ENCODE peak calls at places on chromosomes 3 and 15, in four cellular contexts. S is IMR-90, H is K562, X is SK-N-SH. N is an unnamed sample. For H3K36me3, the result is how much of the 10 kb centered on the place peaks cover.

GRCh38 chr3:66662894-66663293 is 162.1 kb upstream of the LRIG1 start:
- DNase-seq in S (no peak), H (no peak), X (no peak), N (no peak)

GRCh38 chr3:97871206-97871605 is 49.4 kb downstream of the CRYBG3 start:
- DNase-seq in S (peak), H (no peak), X (no peak), N (no peak)

GRCh38 chr3:108131105-108131794 is 40.4 kb upstream of the CD47 start:
- DNase-seq in S (peak), H (no peak), X (no peak), N (no peak)

GRCh38 chr3:169112153-169112892 is 551.2 kb downstream of the MECOM start:
- DNase-seq in S (peak), H (no peak), X (no peak), N (no peak)

GRCh38 chr3:166889241-166889640 is 490.9 kb downstream of the ZBBX start:
- DNase-seq in S (no peak), H (no peak), X (no peak), N (no peak)

GRCh38 chr15:61034793-61035710 is 194.1 kb downstream of the RORA start:
- DNase-seq in S (peak), H (no peak), X (peak), N (no peak)

GRCh38 chr15:100205549-100206295 is 136.1 kb downstream of the ADAMTS17 start:
- DNase-seq in S (no peak), H (no peak), X (no peak), N (no peak)

GRCh38 chr15:25189551-25189950 is 234.8 kb downstream of the SNRPN start:
- DNase-seq in S (no peak), H (no peak), X (no peak), N (no peak)

GRCh38 chr15:76904461-76905012 is 603 bp downstream of the SCAPER start:
- DNase-seq in S (peak), H (no peak), X (peak), N (no peak)

GRCh38 chr3:153649286-153649839 is 471.8 kb upstream of the ARHGEF26 start:
- DNase-seq in S (no peak), H (no peak), X (no peak), N (no peak)

GRCh38 chr3:185172086-185173049 is 19.5 kb upstream of the C3orf70 start:
- DNase-seq in S (no peak), H (no peak), X (no peak), N (peak)

DNA sequence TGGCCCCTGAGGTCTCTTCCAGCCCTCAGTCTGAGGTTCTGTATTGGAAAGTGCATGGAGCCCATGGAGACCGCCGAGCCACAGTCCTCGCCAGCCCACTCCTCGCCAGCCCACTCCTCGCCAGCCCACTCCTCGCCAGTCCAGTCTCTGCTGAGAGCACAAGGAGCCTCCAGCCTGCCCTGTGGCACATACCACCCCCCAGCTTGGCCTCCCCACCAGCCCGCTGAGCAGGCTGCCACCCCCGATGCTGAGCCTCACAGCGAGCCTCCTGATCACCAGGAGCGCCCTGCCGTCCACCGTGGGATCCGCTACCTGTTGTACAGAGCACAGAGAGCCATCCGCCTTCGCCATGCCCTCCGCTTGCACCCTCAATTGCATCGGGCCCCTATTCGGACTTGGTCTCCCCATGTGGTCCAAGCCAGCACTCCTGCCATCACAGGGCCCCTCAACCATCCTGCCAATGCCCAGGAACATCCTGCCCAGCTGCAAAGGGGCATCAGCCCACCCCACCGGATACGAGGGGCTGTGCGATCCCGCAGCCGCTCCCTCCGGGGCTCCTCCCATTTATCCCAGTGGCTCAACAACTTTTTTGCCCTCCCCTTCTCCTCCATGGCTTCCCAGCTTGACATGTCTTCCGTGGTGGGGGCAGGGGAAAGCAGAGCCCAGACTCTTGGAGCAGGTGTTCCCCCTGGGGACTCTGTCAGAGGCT is 40.8 kb downstream of the PML start:
- DNase-seq in S (no peak), H (no peak), X (no peak), N (no peak)
- H3K36me3 ChIP-seq in S (under half), H (half or more), X (under half), N (under half)

DNA sequence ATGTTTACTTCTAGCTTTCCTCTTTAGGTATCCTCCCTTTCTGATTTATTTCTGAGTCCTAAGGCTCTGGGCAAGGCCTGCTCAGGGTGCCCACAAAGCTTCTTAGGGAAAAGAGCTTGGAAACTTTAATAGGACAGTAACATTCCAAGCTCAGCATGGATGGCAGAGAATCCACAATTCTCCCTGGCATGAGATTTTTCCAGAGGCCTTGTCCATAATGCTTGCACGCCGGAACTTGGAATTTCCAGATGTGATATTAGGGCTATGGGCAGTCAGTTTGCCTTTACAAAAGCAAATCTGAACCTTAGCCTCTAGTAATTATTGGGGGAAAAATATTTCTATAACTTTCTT is 139.0 kb upstream of the RBMS3 start:
- DNase-seq in S (no peak), H (no peak), X (no peak), N (no peak)
- H2AFZ ChIP-seq in S (peak), H (no peak), X (peak), N (no peak)

GRCh38 chr15:62847900-62848489 is 194.6 kb upstream of the TPM1 start:
- DNase-seq in S (peak), H (peak), X (peak), N (no peak)
- TF ChIP-seq RCOR1 in S (no peak), H (no peak), X (no peak), N (no peak)

DNA sequence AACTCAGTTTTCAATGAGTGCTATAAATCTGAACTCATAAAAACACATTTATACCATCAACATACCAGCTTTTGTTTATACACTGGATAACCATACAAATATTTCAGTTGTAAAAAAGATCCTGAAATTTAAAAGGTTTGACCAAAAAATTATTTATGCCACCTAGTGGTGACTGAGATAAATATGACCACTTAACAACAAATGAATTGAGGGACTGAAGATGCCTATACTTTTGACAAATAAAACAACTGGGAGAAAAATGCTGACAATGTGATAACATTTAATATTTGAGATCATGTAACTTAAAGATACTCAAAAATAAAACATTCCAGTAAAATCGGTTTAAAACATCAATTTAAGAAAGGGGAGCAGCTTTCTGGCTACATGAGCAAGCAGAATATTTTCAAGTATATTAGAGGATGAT is 30.4 kb downstream of the ATG3 start:
- DNase-seq in S (peak), H (peak), X (peak), N (no peak)
- H3K36me3 ChIP-seq in S (under half), H (half or more), X (half or more), N (under half)

DNA sequence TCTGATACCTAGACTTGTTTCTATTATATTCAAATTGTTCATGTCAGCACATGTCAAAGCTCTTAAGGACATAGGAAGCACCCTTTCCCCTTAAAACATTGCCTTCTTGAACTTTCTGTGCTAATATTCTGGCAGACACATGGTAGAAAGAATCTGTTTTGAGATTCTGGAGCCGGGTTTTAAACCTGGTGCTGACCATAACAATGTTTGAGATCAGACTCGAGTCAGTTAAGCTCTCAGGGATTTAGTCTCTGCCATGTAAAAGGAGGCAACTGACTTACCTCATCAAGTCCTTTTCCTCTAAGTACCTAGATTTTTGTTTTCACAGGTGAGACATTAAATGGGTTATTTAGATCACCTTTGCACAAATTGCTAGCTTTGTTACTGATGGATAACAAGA is 38.9 kb downstream of the RBMS3 start:
- DNase-seq in S (no peak), H (no peak), X (no peak), N (no peak)
- H2AFZ ChIP-seq in S (no peak), H (no peak), X (no peak), N (peak)

DNA sequence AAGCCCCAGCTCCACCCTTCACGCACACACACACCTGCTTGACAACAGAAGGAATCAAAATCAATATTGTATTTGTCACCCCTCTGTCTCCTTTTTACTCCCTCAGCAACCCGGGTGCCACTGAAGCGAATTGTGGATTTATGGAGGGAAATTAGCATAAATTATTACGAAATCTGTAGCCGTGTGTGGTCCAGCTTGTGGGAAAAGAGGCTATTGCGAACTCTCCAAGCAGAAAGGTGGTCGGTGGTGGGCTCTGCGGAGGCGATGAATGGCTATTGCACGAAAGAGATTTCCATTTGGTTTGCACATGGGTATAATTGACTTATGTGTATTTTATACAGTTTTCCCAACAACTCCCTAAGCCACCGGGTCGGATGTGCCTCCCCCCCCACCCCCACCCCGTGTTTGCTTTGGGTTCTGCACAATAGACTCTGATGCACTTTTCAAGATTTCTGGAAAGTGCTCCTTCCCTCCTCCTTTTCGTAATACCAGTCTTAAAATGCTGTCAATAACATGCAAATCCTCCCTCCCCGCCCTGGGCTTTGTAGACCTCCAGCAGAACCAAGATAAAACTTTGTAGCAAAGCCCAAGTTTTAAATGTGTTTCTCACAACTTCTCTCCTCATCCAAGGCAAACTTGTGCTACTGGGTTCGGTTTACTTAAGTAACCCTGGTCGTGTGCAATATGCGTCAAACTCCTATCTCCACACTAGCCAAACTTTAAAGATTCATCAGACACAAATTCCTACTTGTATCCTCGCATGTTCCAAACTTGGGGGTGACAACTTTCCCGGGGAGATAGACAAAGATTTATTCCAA is 3.1 kb upstream of the FOXB1 start:
- DNase-seq in S (no peak), H (no peak), X (peak), N (no peak)
- TF ChIP-seq RCOR1 in S (no peak), H (no peak), X (no peak), N (no peak)

DNA sequence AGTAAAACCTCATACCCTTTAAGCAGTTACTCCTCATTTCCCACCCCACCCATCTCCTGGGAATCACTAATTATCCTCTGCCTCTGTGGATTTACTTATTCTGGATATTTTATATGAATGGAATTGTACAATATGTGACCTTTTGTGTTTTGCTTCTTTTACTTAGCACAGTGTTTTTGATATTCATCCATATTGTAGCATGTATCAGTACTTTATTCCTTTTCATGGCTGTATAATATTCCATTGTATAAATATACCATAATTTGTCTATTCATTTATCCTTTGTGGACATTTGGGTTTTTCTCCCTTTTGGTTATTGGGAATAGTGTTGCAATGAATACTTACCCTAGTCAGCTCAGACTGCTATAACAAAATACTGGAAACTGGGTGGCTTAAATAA is 39.2 kb downstream of the SH3GL3 start:
- DNase-seq in S (no peak), H (no peak), X (no peak), N (no peak)
- H3K36me3 ChIP-seq in S (under half), H (under half), X (under half), N (under half)

N was measured in GM12878.